ENCODE peak calls at places on chromosomes 16 and 17, in seven cellular contexts. C, Q, G, H, R, E and F are unnamed samples.

GRCh38 chr16:46573008-46573833 is 48.0 kb downstream of the SHCBP1 start:
- DNase-seq in C (no peak), Q (peak; percentile 55), G (peak; percentile 51), H (no peak), R (no peak), E (no peak), F (no peak)

GRCh38 chr17:13194887-13195286 is 177.1 kb upstream of the ELAC2 start:
- DNase-seq in C (no peak), Q (no peak), G (peak; percentile 45), H (no peak), R (no peak), E (no peak), F (no peak)

GRCh38 chr16:50708373-50709060 is 15.1 kb downstream of the NOD2 start:
- DNase-seq in C (no peak), Q (no peak), G (no peak), H (no peak), R (no peak), E (no peak), F (no peak)

GRCh38 chr16:66928702-66929388 is 3.5 kb upstream of the RRAD start:
- DNase-seq in C (no peak), Q (peak; percentile 38), G (peak; percentile 71), H (no peak), R (no peak), E (peak; percentile 68), F (peak; percentile 50)

GRCh38 chr16:12119037-12119436 is 142.5 kb downstream of the SNX29 start:
- DNase-seq in C (no peak), Q (no peak), G (no peak), H (no peak), R (no peak), E (no peak), F (no peak)

GRCh38 chr17:71423871-71424546 is 696.8 kb upstream of the SOX9 start:
- DNase-seq in C (no peak), Q (no peak), G (peak; percentile 21), H (no peak), R (no peak), E (no peak), F (no peak)

GRCh38 chr17:75872434-75873351 is 5.7 kb downstream of the TRIM47 start:
- DNase-seq in C (peak; percentile 75), Q (peak; percentile 75), G (peak; percentile 84), H (peak; percentile 86), R (peak; percentile 54), E (peak; percentile 77), F (peak; percentile 92)

GRCh38 chr17:43530303-43531081 is 15.6 kb downstream of the ETV4 start:
- DNase-seq in C (no peak), Q (peak; percentile 93), G (peak; percentile 100), H (peak; percentile 81), R (no peak), E (peak; percentile 99), F (peak; percentile 88)

GRCh38 chr16:35753559-35754390 is 2294.4 kb downstream of the TP53TG3F start:
- DNase-seq in C (no peak), Q (no peak), G (no peak), H (no peak), R (no peak), E (no peak), F (no peak)

GRCh38 chr17:37506678-37507077 is 17.0 kb downstream of the DUSP14 start:
- DNase-seq in C (no peak), Q (peak; percentile 36), G (peak; percentile 32), H (no peak), R (no peak), E (peak; percentile 32), F (no peak)

GRCh38 chr17:30199600-30199999 is 35.9 kb downstream of the SLC6A4 start:
- DNase-seq in C (no peak), Q (no peak), G (no peak), H (no peak), R (no peak), E (no peak), F (no peak)

GRCh38 chr16:85169333-85170065 is 57.2 kb upstream of the CIBAR2 start:
- DNase-seq in C (no peak), Q (peak; percentile 38), G (peak; percentile 34), H (no peak), R (no peak), E (peak; percentile 64), F (no peak)

GRCh38 chr16:55836158-55836611 is 3.3 kb upstream of the CES1 start:
- DNase-seq in C (no peak), Q (peak; percentile 4), G (no peak), H (no peak), R (no peak), E (no peak), F (no peak)

GRCh38 chr17:73724341-73724740 is 80.1 kb upstream of the SDK2 start:
- DNase-seq in C (no peak), Q (no peak), G (no peak), H (no peak), R (no peak), E (no peak), F (no peak)

GRCh38 chr17:43892672-43892975 is 14.7 kb downstream of the MPP2 start:
- DNase-seq in C (no peak), Q (no peak), G (no peak), H (no peak), R (no peak), E (no peak), F (no peak)

GRCh38 chr17:27741361-27741861 is 58.9 kb downstream of the NOS2 start:
- DNase-seq in C (no peak), Q (peak; percentile 3), G (no peak), H (no peak), R (no peak), E (no peak), F (no peak)

GRCh38 chr16:72835041-72835440 is 212.9 kb downstream of the ZFHX3 start:
- DNase-seq in C (no peak), Q (no peak), G (no peak), H (no peak), R (no peak), E (no peak), F (no peak)

GRCh38 chr16:66275795-66276428 is 90.6 kb upstream of the CDH5 start:
- DNase-seq in C (no peak), Q (peak; percentile 78), G (peak; percentile 88), H (no peak), R (no peak), E (peak; percentile 68), F (peak; percentile 50)

GRCh38 chr17:42405076-42405475 is 16.8 kb upstream of the STAT3 start:
- DNase-seq in C (no peak), Q (no peak), G (no peak), H (no peak), R (no peak), E (no peak), F (no peak)
- H3K4me1 ChIP-seq in C (peaks cover 23% of the 10 kb centered on the region), Q (peaks cover 50% of the 10 kb centered on the region), G (peaks cover 29% of the 10 kb centered on the region), H (peaks cover 90% of the 10 kb centered on the region), R (peaks cover 5% of the 10 kb centered on the region), E (no peaks in the 10 kb centered on the region), F (peaks cover 35% of the 10 kb centered on the region)

DNA sequence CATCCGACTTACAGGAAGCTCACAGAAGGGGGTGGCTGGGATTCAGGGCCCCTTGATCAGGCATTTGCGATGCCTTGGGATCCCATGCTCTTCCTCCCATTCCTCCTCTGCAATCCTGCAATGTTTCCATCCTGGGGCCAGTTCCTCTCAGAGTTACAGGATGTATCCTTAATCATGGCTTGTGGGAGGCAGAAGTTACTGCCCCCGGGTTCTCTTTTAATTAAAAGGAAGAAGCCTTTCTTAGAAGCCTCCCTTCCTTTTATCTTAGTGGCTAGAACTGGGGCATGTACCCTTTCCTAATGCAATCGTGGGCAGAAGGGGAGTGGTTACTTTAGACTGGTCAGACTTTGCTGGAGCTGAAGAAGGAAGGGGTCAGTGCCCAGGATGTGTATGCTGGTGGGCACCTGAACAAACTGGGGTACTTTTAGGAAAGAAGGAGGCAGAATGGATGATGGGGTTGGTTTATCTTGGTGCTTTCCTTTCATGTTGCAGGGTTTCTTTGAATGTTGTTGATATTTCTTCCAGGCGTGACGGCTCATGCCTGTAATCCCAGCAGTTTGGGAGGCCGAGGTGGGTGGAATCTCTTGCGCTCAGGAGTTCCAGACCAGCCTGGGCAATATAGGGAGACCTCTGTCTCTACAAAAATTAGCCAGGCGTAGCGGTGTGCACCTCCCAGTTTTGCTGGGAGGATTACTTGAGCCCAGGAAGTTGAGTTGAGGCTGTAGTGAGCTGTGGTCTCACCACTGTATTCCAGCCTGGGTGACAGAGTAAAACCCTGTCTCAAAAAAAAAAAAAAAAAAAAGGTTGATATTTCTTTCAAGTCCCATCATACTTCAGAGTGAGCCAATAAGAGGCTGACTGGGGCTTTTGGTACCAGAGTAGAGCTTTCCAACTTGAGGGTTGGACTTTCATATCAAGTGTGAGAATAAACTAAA is 13.2 kb upstream of the SPN start:
- DNase-seq in C (no peak), Q (no peak), G (no peak), H (no peak), R (no peak), E (no peak), F (no peak)
- H3K4me1 ChIP-seq in C (no peaks in the 10 kb centered on the region), Q (no peaks in the 10 kb centered on the region), G (no peaks in the 10 kb centered on the region), H (no peaks in the 10 kb centered on the region), R (no peaks in the 10 kb centered on the region), E (no peaks in the 10 kb centered on the region), F (peaks cover 5% of the 10 kb centered on the region)

DNA sequence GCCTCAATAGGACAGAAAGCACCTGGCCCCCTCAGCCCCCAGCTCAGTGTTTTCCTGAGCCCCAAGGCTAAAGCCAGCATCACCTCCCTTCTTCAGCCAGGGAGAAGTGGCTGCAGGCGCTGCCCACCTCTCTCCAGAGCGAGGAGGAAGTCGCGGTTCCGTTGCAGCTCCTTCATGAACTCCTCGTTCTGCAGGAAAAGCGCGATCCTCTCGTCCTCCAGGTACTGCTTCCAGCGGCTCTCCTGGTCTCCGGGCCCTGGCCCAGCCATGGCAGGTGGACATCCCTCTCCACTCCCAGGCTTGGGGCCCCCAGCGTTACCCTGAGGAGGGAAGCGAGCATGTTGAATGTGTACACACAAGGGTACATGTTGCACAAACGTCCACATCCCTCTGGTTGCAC is 22.7 kb upstream of the MRPS23 start:
- DNase-seq in C (no peak), Q (no peak), G (no peak), H (no peak), R (no peak), E (no peak), F (no peak)
- H3K4me1 ChIP-seq in C (peaks cover 30% of the 10 kb centered on the region), Q (peaks cover 68% of the 10 kb centered on the region), G (peaks cover 65% of the 10 kb centered on the region), H (peaks cover 74% of the 10 kb centered on the region), R (peaks cover 8% of the 10 kb centered on the region), E (peaks cover 31% of the 10 kb centered on the region), F (peaks cover 38% of the 10 kb centered on the region)

GRCh38 chr16:57826040-57826434 is 23.7 kb upstream of the KIFC3 start:
- DNase-seq in C (no peak), Q (no peak), G (no peak), H (no peak), R (no peak), E (no peak), F (no peak)
- H3K4me1 ChIP-seq in C (peaks cover 10% of the 10 kb centered on the region), Q (peaks cover 2% of the 10 kb centered on the region), G (peaks cover 24% of the 10 kb centered on the region), H (peaks cover 40% of the 10 kb centered on the region), R (no peaks in the 10 kb centered on the region), E (peaks cover 23% of the 10 kb centered on the region), F (peaks cover 5% of the 10 kb centered on the region)

GRCh38 chr17:77443743-77444260 is 303.0 kb downstream of the SEC14L1 start:
- DNase-seq in C (no peak), Q (no peak), G (no peak), H (no peak), R (no peak), E (no peak), F (no peak)

GRCh38 chr17:77441130-77441920 is 300.6 kb downstream of the SEC14L1 start:
- DNase-seq in C (no peak), Q (no peak), G (peak; percentile 86), H (peak; percentile 29), R (peak; percentile 71), E (no peak), F (no peak)

GRCh38 chr17:77445030-77445907 is 304.5 kb downstream of the SEC14L1 start:
- DNase-seq in C (no peak), Q (peak; percentile 91), G (no peak), H (peak; percentile 67), R (peak; percentile 74), E (no peak), F (no peak)

GRCh38 chr17:77444653-77445029 is 303.9 kb downstream of the SEC14L1 start:
- DNase-seq in C (no peak), Q (peak; percentile 92), G (peak; percentile 51), H (peak; percentile 73), R (no peak), E (no peak), F (peak; percentile 55)

GRCh38 chr17:77442976-77443742 is 302.4 kb downstream of the SEC14L1 start:
- DNase-seq in C (no peak), Q (no peak), G (no peak), H (no peak), R (no peak), E (no peak), F (no peak)
- H3K4me1 ChIP-seq in C (peaks cover 30% of the 10 kb centered on the region), Q (peaks cover 64% of the 10 kb centered on the region), G (peaks cover 47% of the 10 kb centered on the region), H (peaks cover 85% of the 10 kb centered on the region), R (peaks cover 96% of the 10 kb centered on the region), E (peaks cover 29% of the 10 kb centered on the region), F (peaks cover 56% of the 10 kb centered on the region)